ENCODE peak calls at places on chromosome X, in five cellular contexts. T is Ammon's horn, F is neural progenitor cell, N is non-pigmented ciliary epithelial cell, G is Calu3. W is an unnamed sample.

GRCh38 chrX:154024271-154024670 is 4.6 kb upstream of the IRAK1 start:
- DNase-seq in T (no peak), F (no peak), N (no peak), G (no peak), W (no peak)

GRCh38 chrX:153226344-153227190 is 47.5 kb downstream of the MAGEA1 start:
- DNase-seq in T (no peak), F (peak; percentile 95), N (peak; percentile 19), G (peak; percentile 63), W (no peak)

GRCh38 chrX:46574941-46575381 is 1.4 kb downstream of the CHST7 start:
- DNase-seq in T (no peak), F (peak; percentile 55), N (no peak), G (peak; percentile 35), W (no peak)

GRCh38 chrX:3461824-3462508 is 115.5 kb upstream of the MXRA5 start:
- DNase-seq in T (no peak), F (no peak), N (no peak), G (peak; percentile 24), W (no peak)

GRCh38 chrX:27575565-27575964 is 14.6 kb upstream of the DCAF8L2 start:
- DNase-seq in T (no peak), F (no peak), N (no peak), G (no peak), W (no peak)

GRCh38 chrX:117511379-117511778 is 605.2 kb downstream of the KLHL13 start:
- DNase-seq in T (no peak), F (no peak), N (no peak), G (no peak), W (no peak)

GRCh38 chrX:23799469-23800065 is 16.6 kb downstream of the SAT1 start:
- DNase-seq in T (no peak), F (no peak), N (no peak), G (no peak), W (no peak)

GRCh38 chrX:111784667-111785066 is 91.3 kb upstream of the TRPC5OS start:
- DNase-seq in T (no peak), F (no peak), N (no peak), G (no peak), W (no peak)

GRCh38 chrX:139920306-139920705 is 12.5 kb downstream of the ATP11C start:
- DNase-seq in T (no peak), F (no peak), N (no peak), G (no peak), W (no peak)

GRCh38 chrX:104712515-104712914 is 146.5 kb downstream of the IL1RAPL2 start:
- DNase-seq in T (no peak), F (no peak), N (no peak), G (no peak), W (no peak)

GRCh38 chrX:47143894-47144625 is 442 bp downstream of the NDUFB11 start:
- DNase-seq in T (peak; percentile 37), F (peak; percentile 61), N (no peak), G (peak; percentile 17), W (no peak)

GRCh38 chrX:134161162-134161561 is 75.8 kb upstream of the CCDC160 start:
- DNase-seq in T (no peak), F (no peak), N (no peak), G (no peak), W (no peak)

GRCh38 chrX:152637649-152638442 is at the start of gene GABRQ:
- DNase-seq in T (peak; percentile 54), F (peak; percentile 93), N (no peak), G (no peak), W (no peak)

GRCh38 chrX:133715715-133716114 is 269.7 kb downstream of the GPC3 start:
- DNase-seq in T (no peak), F (no peak), N (no peak), G (no peak), W (no peak)

GRCh38 chrX:3268804-3269203 is 77.6 kb downstream of the MXRA5 start:
- DNase-seq in T (no peak), F (no peak), N (no peak), G (no peak), W (peak; percentile 69)

GRCh38 chrX:119325456-119325855 is 73.7 kb upstream of the SLC25A43 start:
- DNase-seq in T (no peak), F (no peak), N (no peak), G (no peak), W (no peak)

W was measured in GM04504.